ENCODE peak calls at places on chromosomes 1 and 21, in six cellular contexts. A, Z, J, S, F and O are unnamed samples.

GRCh38 chr1:217137210-217137871 is 414.1 kb upstream of the ESRRG start:
- DNase-seq in J (peak), A (no peak), S (peak), Z (peak), F (no peak), O (no peak)

GRCh38 chr1:176436251-176436650 is 26.7 kb upstream of the PAPPA2 start:
- DNase-seq in Z (no peak), A (no peak), J (no peak), F (no peak), S (no peak), O (no peak)

GRCh38 chr1:16915627-16915973 is 6.1 kb upstream of the CROCC start:
- DNase-seq in F (no peak), A (no peak), S (peak), Z (no peak), J (no peak), O (no peak)

GRCh38 chr1:202628646-202629215 is 81.5 kb downstream of the SYT2 start:
- DNase-seq in J (no peak), F (no peak), S (no peak), Z (no peak), A (no peak), O (no peak)

GRCh38 chr1:43432907-43433306 is 20.8 kb downstream of the HYI start:
- DNase-seq in Z (no peak), S (no peak), A (no peak), F (no peak), J (no peak), O (no peak)

GRCh38 chr1:219505886-219506285 is 107.0 kb downstream of the ZC3H11B start:
- DNase-seq in S (no peak), F (no peak), A (no peak), Z (no peak), J (no peak), O (peak)

GRCh38 chr21:35323947-35324346 is 274.8 kb upstream of the RUNX1 start:
- DNase-seq in F (no peak), S (no peak), J (no peak), A (no peak), Z (no peak), O (peak)

GRCh38 chr1:109441105-109441504 is 14.9 kb upstream of the PSMA5 start:
- DNase-seq in J (no peak), Z (no peak), S (no peak), A (peak), F (no peak), O (no peak)

GRCh38 chr1:223748773-223749733 is 36.7 kb downstream of the CAPN2 start:
- DNase-seq in Z (peak), S (peak), J (peak), F (no peak), A (peak), O (peak)

GRCh38 chr1:23567996-23568607 is 8.8 kb upstream of the ID3 start:
- DNase-seq in S (no peak), A (no peak), Z (peak), F (no peak), J (peak), O (no peak)

GRCh38 chr1:165315481-165315880 is 41.0 kb downstream of the LMX1A start:
- DNase-seq in S (no peak), Z (no peak), J (no peak), A (no peak), F (no peak), O (no peak)

GRCh38 chr1:35561297-35561971 is 3.8 kb downstream of the NCDN start:
- DNase-seq in F (no peak), J (no peak), S (no peak), A (no peak), Z (no peak), O (no peak)

GRCh38 chr1:165949335-165950130 is 122.1 kb downstream of the UCK2 start:
- DNase-seq in J (peak), F (no peak), S (peak), A (no peak), Z (peak), O (no peak)

GRCh38 chr1:202280595-202280994 is 61.1 kb downstream of the UBE2T start:
- DNase-seq in A (no peak), J (peak), S (no peak), F (no peak), Z (no peak), O (no peak)

GRCh38 chr1:154344977-154345837 is 19.9 kb downstream of the ATP8B2 start:
- DNase-seq in Z (no peak), F (no peak), A (peak), J (peak), S (peak), O (peak)

GRCh38 chr21:14072761-14073535 is 137.8 kb downstream of the LIPI start:
- DNase-seq in A (no peak), J (peak), Z (no peak), S (no peak), F (no peak), O (no peak)

GRCh38 chr1:170145061-170145460 is 698 bp upstream of the NTMT2 start:
- DNase-seq in A (no peak), J (no peak), S (peak), F (no peak), Z (no peak), O (no peak)
- H3K4me2 ChIP-seq in A (no peak), J (no peak), S (no peak), F (no peak), Z (no peak), O (no peak)

GRCh38 chr1:2003564-2004131 is at the start of gene CFAP74:
- DNase-seq in Z (peak), S (peak), A (peak), F (peak), J (peak), O (peak)
- H2BK15ac ChIP-seq in Z (peak), S (no peak), A (no peak), F (no peak), J (no peak), O (no peak)

DNA sequence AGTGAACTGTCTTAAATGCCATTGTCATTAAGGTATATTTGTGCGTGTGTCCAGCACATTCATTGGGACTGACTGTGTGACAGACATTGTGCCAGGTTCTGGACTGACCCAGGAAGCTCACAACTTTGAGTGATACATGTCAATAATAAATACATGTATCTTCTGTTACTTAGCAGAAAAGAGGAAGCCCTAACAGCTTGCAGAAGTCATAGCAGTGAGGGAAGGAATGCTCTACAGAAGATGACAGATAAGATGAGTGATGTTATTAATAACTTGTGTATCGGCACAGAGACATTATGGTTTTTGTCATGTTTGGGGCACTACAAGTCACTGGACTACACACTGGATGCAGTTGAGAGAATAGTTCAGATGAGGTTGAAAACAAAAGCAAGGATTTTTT is 1.2 kb upstream of the SRSF11 start:
- DNase-seq in S (no peak), J (no peak), F (no peak), A (no peak), Z (no peak), O (no peak)
- H3K4me2 ChIP-seq in S (no peak), J (no peak), F (no peak), A (no peak), Z (no peak), O (no peak)

GRCh38 chr21:46635324-46636180 is at the start of gene PRMT2:
- DNase-seq in A (peak), S (peak), J (peak), Z (peak), F (peak), O (peak)

GRCh38 chr21:46633561-46633960 is 1.9 kb upstream of the PRMT2 start:
- DNase-seq in S (no peak), Z (no peak), J (no peak), F (no peak), A (no peak), O (no peak)

GRCh38 chr21:46636181-46636512 is 673 bp downstream of the PRMT2 start:
- DNase-seq in A (no peak), F (no peak), Z (no peak), S (no peak), J (no peak), O (no peak)

GRCh38 chr21:46634966-46635323 is 529 bp upstream of the PRMT2 start:
- DNase-seq in A (peak), J (no peak), S (peak), F (peak), Z (peak), O (peak)

GRCh38 chr21:46634427-46634826 is 1.0 kb upstream of the PRMT2 start:
- DNase-seq in F (no peak), A (no peak), Z (no peak), S (no peak), J (no peak), O (no peak)
- H2BK15ac ChIP-seq in F (no peak), A (peak), Z (no peak), S (no peak), J (no peak), O (no peak)

GRCh38 chr21:26389971-26390641 is 183.0 kb downstream of the CYYR1 start:
- DNase-seq in A (peak), Z (no peak), S (peak), J (no peak), F (no peak), O (peak)
- H3K4me2 ChIP-seq in A (no peak), Z (no peak), S (no peak), J (no peak), F (no peak), O (peak)

DNA sequence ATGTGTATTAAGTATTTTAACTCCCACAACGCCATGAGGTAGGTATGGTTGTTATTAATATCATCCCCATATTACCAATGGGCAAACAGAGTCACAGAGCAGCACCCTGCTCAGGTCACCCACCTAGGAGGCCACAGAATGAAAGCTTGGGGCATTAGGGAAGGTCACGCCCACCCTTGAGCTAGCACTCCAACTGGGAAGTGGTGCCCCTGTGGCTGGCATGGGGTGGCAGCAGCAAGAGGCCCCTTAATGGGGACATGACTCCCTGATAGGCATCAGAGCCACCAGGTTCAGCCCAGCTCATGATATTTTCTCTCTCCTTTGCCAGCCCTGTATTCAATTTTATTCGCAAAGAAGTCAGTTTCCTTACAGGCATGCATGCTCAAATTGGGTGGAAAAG is 90.6 kb downstream of the DMRTB1 start:
- DNase-seq in A (no peak), F (no peak), J (no peak), S (no peak), Z (no peak), O (no peak)
- H2BK15ac ChIP-seq in A (no peak), F (no peak), J (no peak), S (no peak), Z (no peak), O (no peak)

GRCh38 chr1:15452866-15453571 is 3.5 kb upstream of the CELA2A start:
- DNase-seq in Z (no peak), J (no peak), S (no peak), F (no peak), A (no peak), O (no peak)

GRCh38 chr1:15452216-15452615 is 4.3 kb upstream of the CELA2A start:
- DNase-seq in Z (no peak), A (peak), F (no peak), J (no peak), S (no peak), O (no peak)

GRCh38 chr1:15454256-15454655 is 2.3 kb upstream of the CELA2A start:
- DNase-seq in Z (no peak), A (peak), F (no peak), J (no peak), S (no peak), O (peak)

GRCh38 chr1:15455522-15455921 is 1.0 kb upstream of the CELA2A start:
- DNase-seq in F (no peak), S (no peak), Z (no peak), A (peak), J (no peak), O (peak)

DNA sequence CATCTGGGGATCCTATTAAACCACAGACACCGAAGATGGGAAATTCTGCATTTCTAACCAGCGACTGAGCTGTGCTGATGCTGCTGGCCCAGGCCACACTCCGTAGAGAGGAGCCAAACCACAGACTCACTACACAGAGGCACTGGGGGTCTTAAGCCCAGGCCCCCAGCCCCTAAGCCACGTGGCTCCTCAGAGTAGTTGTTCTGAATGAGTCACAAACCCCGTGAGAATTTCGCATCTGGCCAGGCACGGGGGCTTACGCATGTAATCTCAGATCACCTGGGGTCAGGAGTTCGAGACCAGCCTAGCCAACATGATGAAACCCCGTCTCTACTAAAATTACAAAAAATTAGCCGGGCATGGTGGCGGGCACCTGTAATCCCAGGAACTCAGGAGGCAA is 2.8 kb upstream of the CELA2A start:
- DNase-seq in J (no peak), Z (no peak), A (peak), S (no peak), F (no peak), O (no peak)
- H3K4me2 ChIP-seq in J (no peak), Z (no peak), A (no peak), S (no peak), F (no peak), O (no peak)

DNA sequence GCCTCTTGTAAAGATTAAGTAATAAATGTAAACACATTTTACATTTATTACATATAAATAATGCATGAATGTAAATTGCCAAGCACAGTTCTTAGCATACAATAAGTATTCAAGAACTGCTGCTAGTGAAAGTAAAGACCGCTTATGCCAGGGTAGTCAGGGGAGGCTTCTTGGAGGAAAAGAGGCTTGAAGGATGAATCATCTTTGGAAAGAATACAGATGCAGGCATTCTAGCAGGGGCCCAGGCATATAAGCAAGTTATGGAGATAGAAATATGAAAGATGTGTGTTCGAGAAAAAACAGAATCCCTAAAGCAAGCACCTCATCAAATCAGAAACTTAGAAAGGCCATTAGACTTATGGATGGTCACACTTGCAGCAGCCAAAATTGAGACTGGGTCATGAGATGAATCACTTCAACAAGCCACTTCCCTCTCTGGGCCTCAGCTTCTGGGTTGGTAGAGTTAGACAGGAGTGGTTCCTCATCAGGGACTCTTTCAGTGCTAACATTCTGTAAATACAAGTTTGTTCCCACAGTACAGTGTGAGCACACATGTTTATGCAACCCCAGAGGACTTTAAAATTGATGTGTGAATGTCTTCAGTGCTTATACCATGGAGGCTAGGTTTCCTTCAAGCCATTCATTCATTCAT is 79.7 kb upstream of the ROR1 start:
- DNase-seq in A (peak), J (no peak), F (no peak), Z (no peak), S (no peak), O (peak)
- H2BK15ac ChIP-seq in A (no peak), J (no peak), F (no peak), Z (no peak), S (no peak), O (no peak)

GRCh38 chr1:186500804-186501203 is 39.9 kb upstream of the PDC start:
- DNase-seq in J (no peak), S (no peak), F (no peak), A (no peak), Z (no peak), O (no peak)
- H3K4me2 ChIP-seq in J (no peak), S (no peak), F (no peak), A (no peak), Z (no peak), O (no peak)